ENCODE peak calls at places on chromosomes 16 and 17, in seven cellular contexts. I, D, H, P, C, F and X are unnamed samples.

GRCh38 chr16:67936876-67937605 is 391 bp upstream of the PSMB10 start:
- DNase-seq in I (no peak), D (peak; percentile 82), H (no peak), P (no peak), C (peak; percentile 74), F (no peak), X (no peak)

GRCh38 chr16:56451753-56452689 is 667 bp downstream of the OGFOD1 start:
- DNase-seq in I (peak; percentile 34), D (no peak), H (no peak), P (no peak), C (peak; percentile 26), F (peak; percentile 32), X (no peak)

GRCh38 chr16:3168706-3169105 is 19.3 kb upstream of the OR1F1 start:
- DNase-seq in I (no peak), D (no peak), H (no peak), P (no peak), C (no peak), F (no peak), X (no peak)

GRCh38 chr17:56592487-56593072 is 919 bp upstream of the NOG start:
- DNase-seq in I (peak; percentile 36), D (peak; percentile 45), H (no peak), P (peak; percentile 87), C (peak; percentile 44), F (peak; percentile 49), X (peak; percentile 57)

GRCh38 chr16:1993731-1994131 is 4.0 kb downstream of the SYNGR3 start:
- DNase-seq in I (no peak), D (no peak), H (no peak), P (no peak), C (no peak), F (peak; percentile 11), X (no peak)

GRCh38 chr17:8832711-8833352 is 33.7 kb upstream of the MFSD6L start:
- DNase-seq in I (peak; percentile 47), D (no peak), H (no peak), P (peak; percentile 52), C (no peak), F (no peak), X (no peak)

GRCh38 chr16:57127037-57127763 is 34.8 kb downstream of the CPNE2 start:
- DNase-seq in I (no peak), D (no peak), H (no peak), P (no peak), C (no peak), F (no peak), X (no peak)

GRCh38 chr16:89035013-89035697 is 58.1 kb upstream of the CBFA2T3 start:
- DNase-seq in I (no peak), D (no peak), H (no peak), P (no peak), C (no peak), F (no peak), X (no peak)

GRCh38 chr17:48294989-48295892 is 134.8 kb downstream of the SKAP1 start:
- DNase-seq in I (no peak), D (no peak), H (no peak), P (no peak), C (no peak), F (peak; percentile 42), X (no peak)

GRCh38 chr17:18093616-18094408 is 6.1 kb downstream of the DRG2 start:
- DNase-seq in I (no peak), D (no peak), H (no peak), P (no peak), C (peak; percentile 40), F (peak; percentile 87), X (no peak)

GRCh38 chr16:4003576-4003975 is 112.7 kb downstream of the ADCY9 start:
- DNase-seq in I (no peak), D (no peak), H (no peak), P (no peak), C (no peak), F (no peak), X (no peak)

GRCh38 chr16:2150418-2151187 is 2.2 kb downstream of the RAB26 start:
- DNase-seq in I (peak; percentile 68), D (no peak), H (no peak), P (no peak), C (no peak), F (peak; percentile 56), X (no peak)

GRCh38 chr17:65130829-65131228 is 6.3 kb upstream of the RGS9 start:
- DNase-seq in I (no peak), D (no peak), H (no peak), P (no peak), C (no peak), F (no peak), X (no peak)

GRCh38 chr17:75238684-75239191 is 22.7 kb downstream of the GGA3 start:
- DNase-seq in I (peak; percentile 44), D (peak; percentile 52), H (no peak), P (peak; percentile 67), C (no peak), F (peak; percentile 77), X (peak; percentile 30)

GRCh38 chr16:12020007-12020406 is 43.5 kb downstream of the SNX29 start:
- DNase-seq in I (no peak), D (no peak), H (no peak), P (no peak), C (no peak), F (no peak), X (no peak)

GRCh38 chr17:17060930-17061329 is 18.7 kb downstream of the MPRIP start:
- DNase-seq in I (no peak), D (peak; percentile 8), H (no peak), P (no peak), C (peak; percentile 19), F (no peak), X (no peak)

GRCh38 chr16:63613701-63614100 is 1508.2 kb downstream of the CDH11 start:
- DNase-seq in I (no peak), D (no peak), H (no peak), P (no peak), C (no peak), F (peak; percentile 32), X (no peak)

GRCh38 chr16:4402439-4403132 is 13.8 kb downstream of the CORO7 start:
- DNase-seq in I (peak; percentile 82), D (peak; percentile 76), H (peak; percentile 69), P (peak; percentile 83), C (no peak), F (peak; percentile 86), X (peak; percentile 53)

GRCh38 chr16:85678016-85678415 is 10.7 kb downstream of the GINS2 start:
- DNase-seq in I (no peak), D (no peak), H (no peak), P (no peak), C (no peak), F (no peak), X (no peak)

GRCh38 chr17:55347341-55347740 is 74.3 kb downstream of the MMD start:
- DNase-seq in I (no peak), D (no peak), H (no peak), P (no peak), C (no peak), F (no peak), X (no peak)

GRCh38 chr16:47320546-47321315 is 140.1 kb downstream of the ITFG1 start:
- DNase-seq in I (no peak), D (no peak), H (no peak), P (no peak), C (no peak), F (peak; percentile 6), X (no peak)

GRCh38 chr17:43598359-43599045 is 52.4 kb upstream of the ETV4 start:
- DNase-seq in I (no peak), D (no peak), H (no peak), P (no peak), C (no peak), F (no peak), X (no peak)

GRCh38 chr17:43597624-43598358 is 51.7 kb upstream of the ETV4 start:
- DNase-seq in I (no peak), D (no peak), H (no peak), P (no peak), C (no peak), F (no peak), X (no peak)

GRCh38 chr17:43601280-43602050 is 55.3 kb upstream of the ETV4 start:
- DNase-seq in I (no peak), D (no peak), H (no peak), P (no peak), C (peak; percentile 64), F (no peak), X (peak; percentile 4)

GRCh38 chr17:43599835-43600234 is 53.7 kb upstream of the ETV4 start:
- DNase-seq in I (peak; percentile 20), D (no peak), H (no peak), P (no peak), C (peak; percentile 51), F (peak; percentile 88), X (no peak)

DNA sequence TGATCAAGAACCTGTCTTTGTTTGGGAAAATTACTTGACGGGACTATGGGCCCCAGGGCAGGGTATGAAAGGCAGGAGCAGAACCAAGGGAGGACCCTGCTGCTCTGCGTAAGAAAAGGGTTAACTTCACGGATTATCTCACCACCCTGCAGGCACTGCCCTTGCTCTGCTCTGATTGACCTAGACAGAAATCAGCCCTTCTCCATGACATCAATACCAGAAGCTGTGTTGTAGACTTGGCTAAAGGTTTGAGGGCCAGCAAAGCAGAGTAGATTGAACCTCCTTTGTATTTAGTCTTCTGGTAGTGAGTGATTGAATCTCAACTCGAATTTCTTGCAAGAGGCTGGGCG is 52.9 kb upstream of the ETV4 start:
- DNase-seq in I (no peak), D (no peak), H (no peak), P (no peak), C (no peak), F (no peak), X (no peak)
- H3K27ac ChIP-seq in I (no peak overlapping the region), D (no peak overlapping the region), H (no peak overlapping the region), P (no peak overlapping the region), C (no peak overlapping the region), F (no peak overlapping the region), X (no peak overlapping the region)

DNA sequence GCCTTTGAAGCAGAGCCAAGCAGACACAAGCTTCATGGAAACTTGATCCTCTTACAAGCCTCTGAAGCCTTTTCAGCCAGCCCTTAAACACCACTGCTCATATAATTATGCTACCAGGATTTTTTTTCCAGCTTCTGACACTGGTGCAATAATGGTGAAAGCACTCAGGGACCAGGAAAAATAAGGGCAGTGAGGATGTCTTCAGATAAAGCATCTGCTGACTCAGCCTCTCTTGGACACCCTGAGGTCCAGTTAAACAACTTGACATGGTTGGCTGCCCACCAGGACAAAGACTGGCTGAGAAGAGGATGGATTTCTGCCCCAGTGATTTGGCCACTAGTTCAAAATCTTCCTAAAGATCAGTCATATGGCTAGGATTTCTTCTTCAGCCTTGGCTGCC is 124.2 kb upstream of the N4BP1 start:
- DNase-seq in I (no peak), D (no peak), H (no peak), P (no peak), C (no peak), F (no peak), X (no peak)
- H3K27ac ChIP-seq in I (no peak overlapping the region), D (no peak overlapping the region), H (no peak overlapping the region), P (no peak overlapping the region), C (no peak overlapping the region), F (no peak overlapping the region), X (no peak overlapping the region)

DNA sequence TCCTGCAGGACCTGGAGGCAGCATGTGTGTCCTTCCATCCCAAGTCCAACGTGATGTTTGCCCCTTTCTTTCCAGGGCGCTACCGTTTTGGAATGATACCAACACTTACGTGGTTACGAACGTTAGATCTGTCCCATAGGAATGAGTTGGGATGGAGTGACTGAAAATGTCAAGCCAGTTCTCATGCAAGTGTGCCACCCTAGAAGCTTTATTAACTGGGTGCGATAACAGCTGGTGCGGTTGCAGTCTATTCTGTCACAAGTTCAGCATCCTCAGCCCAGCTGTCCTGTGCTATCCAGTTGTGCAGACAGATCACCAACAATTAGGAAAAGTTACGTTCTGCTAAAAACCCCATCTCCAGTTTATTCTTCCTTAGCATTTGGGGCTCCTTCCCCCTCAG is 52.5 kb downstream of the BANP start:
- DNase-seq in I (no peak), D (no peak), H (no peak), P (no peak), C (no peak), F (no peak), X (no peak)
- H3K27ac ChIP-seq in I (no peak overlapping the region), D (no peak overlapping the region), H (no peak overlapping the region), P (no peak overlapping the region), C (no peak overlapping the region), F (no peak overlapping the region), X (no peak overlapping the region)

GRCh38 chr17:51711581-51711980 is 446.9 kb downstream of the CA10 start:
- DNase-seq in I (no peak), D (no peak), H (no peak), P (no peak), C (no peak), F (no peak), X (no peak)
- H3K27ac ChIP-seq in I (no peak overlapping the region), D (no peak overlapping the region), H (no peak overlapping the region), P (no peak overlapping the region), C (no peak overlapping the region), F (no peak overlapping the region), X (no peak overlapping the region)